ENCODE peak calls at places on chromosomes 2 and 18, in seven cellular contexts. One of them, this sample, is unnamed.

GRCh38 chr18:46324556-46324955 is 220.4 kb downstream of the HAUS1 start:
- DNase-seq in heart left ventricle: no peak
- DNase-seq in stomach: no peak
- DNase-seq in Caco-2: no peak
- DNase-seq in lower leg skin: no peak
- DNase-seq in OCI-LY7: peak; percentile 39
- DNase-seq in activated CD8-positive, alpha-beta T cell treated with anti-CD3 and anti-CD28 coated beads for 36 hours: no peak
- DNase-seq in this sample: no peak

GRCh38 chr2:219643788-219644398 is 16.5 kb downstream of the SLC4A3 start:
- DNase-seq in heart left ventricle: no peak
- DNase-seq in stomach: no peak
- DNase-seq in Caco-2: no peak
- DNase-seq in lower leg skin: peak; percentile 74
- DNase-seq in OCI-LY7: no peak
- DNase-seq in activated CD8-positive, alpha-beta T cell treated with anti-CD3 and anti-CD28 coated beads for 36 hours: no peak
- DNase-seq in this sample: no peak

GRCh38 chr2:42868874-42869273 is 76.5 kb upstream of the HAAO start:
- DNase-seq in heart left ventricle: no peak
- DNase-seq in stomach: no peak
- DNase-seq in Caco-2: no peak
- DNase-seq in lower leg skin: no peak
- DNase-seq in OCI-LY7: no peak
- DNase-seq in activated CD8-positive, alpha-beta T cell treated with anti-CD3 and anti-CD28 coated beads for 36 hours: no peak
- DNase-seq in this sample: no peak

GRCh38 chr2:28382755-28383154 is 9.9 kb upstream of the FOSL2 start:
- DNase-seq in heart left ventricle: no peak
- DNase-seq in stomach: peak; percentile 68
- DNase-seq in Caco-2: no peak
- DNase-seq in lower leg skin: no peak
- DNase-seq in OCI-LY7: no peak
- DNase-seq in activated CD8-positive, alpha-beta T cell treated with anti-CD3 and anti-CD28 coated beads for 36 hours: no peak
- DNase-seq in this sample: no peak

GRCh38 chr2:173884403-173884802 is 80.8 kb downstream of the SP3 start:
- DNase-seq in heart left ventricle: peak; percentile 69
- DNase-seq in stomach: peak; percentile 76
- DNase-seq in Caco-2: peak; percentile 56
- DNase-seq in lower leg skin: no peak
- DNase-seq in OCI-LY7: peak; percentile 41
- DNase-seq in activated CD8-positive, alpha-beta T cell treated with anti-CD3 and anti-CD28 coated beads for 36 hours: peak; percentile 47
- DNase-seq in this sample: no peak

GRCh38 chr2:26325851-26326250 is 20.1 kb upstream of the SELENOI start:
- DNase-seq in heart left ventricle: no peak
- DNase-seq in stomach: no peak
- DNase-seq in Caco-2: no peak
- DNase-seq in lower leg skin: no peak
- DNase-seq in OCI-LY7: no peak
- DNase-seq in activated CD8-positive, alpha-beta T cell treated with anti-CD3 and anti-CD28 coated beads for 36 hours: no peak
- DNase-seq in this sample: no peak

GRCh38 chr2:147886136-147886535 is 41.3 kb downstream of the ACVR2A start:
- DNase-seq in heart left ventricle: no peak
- DNase-seq in stomach: no peak
- DNase-seq in Caco-2: no peak
- DNase-seq in lower leg skin: no peak
- DNase-seq in OCI-LY7: no peak
- DNase-seq in activated CD8-positive, alpha-beta T cell treated with anti-CD3 and anti-CD28 coated beads for 36 hours: no peak
- DNase-seq in this sample: no peak

GRCh38 chr2:226187601-226188000 is 612.0 kb downstream of the IRS1 start:
- DNase-seq in heart left ventricle: no peak
- DNase-seq in stomach: no peak
- DNase-seq in Caco-2: no peak
- DNase-seq in lower leg skin: no peak
- DNase-seq in OCI-LY7: no peak
- DNase-seq in activated CD8-positive, alpha-beta T cell treated with anti-CD3 and anti-CD28 coated beads for 36 hours: no peak
- DNase-seq in this sample: no peak

GRCh38 chr18:21904856-21905255 is 164.3 kb downstream of the MIB1 start:
- DNase-seq in heart left ventricle: no peak
- DNase-seq in stomach: no peak
- DNase-seq in Caco-2: no peak
- DNase-seq in lower leg skin: no peak
- DNase-seq in OCI-LY7: no peak
- DNase-seq in activated CD8-positive, alpha-beta T cell treated with anti-CD3 and anti-CD28 coated beads for 36 hours: no peak
- DNase-seq in this sample: no peak

GRCh38 chr2:184597571-184597980 is 753 bp upstream of the ZNF804A start:
- DNase-seq in heart left ventricle: no peak
- DNase-seq in stomach: no peak
- DNase-seq in Caco-2: no peak
- DNase-seq in lower leg skin: no peak
- DNase-seq in OCI-LY7: peak; percentile 76
- DNase-seq in activated CD8-positive, alpha-beta T cell treated with anti-CD3 and anti-CD28 coated beads for 36 hours: no peak
- DNase-seq in this sample: peak; percentile 20

GRCh38 chr18:55998071-55998522 is 410.1 kb upstream of the TCF4 start:
- DNase-seq in heart left ventricle: no peak
- DNase-seq in stomach: no peak
- DNase-seq in Caco-2: no peak
- DNase-seq in lower leg skin: no peak
- DNase-seq in OCI-LY7: no peak
- DNase-seq in activated CD8-positive, alpha-beta T cell treated with anti-CD3 and anti-CD28 coated beads for 36 hours: no peak
- DNase-seq in this sample: no peak

GRCh38 chr2:74425523-74425922 is 4.0 kb downstream of the WDR54 start:
- DNase-seq in heart left ventricle: no peak
- DNase-seq in stomach: no peak
- DNase-seq in Caco-2: no peak
- DNase-seq in lower leg skin: no peak
- DNase-seq in OCI-LY7: no peak
- DNase-seq in activated CD8-positive, alpha-beta T cell treated with anti-CD3 and anti-CD28 coated beads for 36 hours: no peak
- DNase-seq in this sample: no peak

GRCh38 chr2:161414385-161415040 is 1.6 kb upstream of the TBR1 start:
- DNase-seq in heart left ventricle: peak; percentile 70
- DNase-seq in stomach: no peak
- DNase-seq in Caco-2: peak; percentile 65
- DNase-seq in lower leg skin: no peak
- DNase-seq in OCI-LY7: no peak
- DNase-seq in activated CD8-positive, alpha-beta T cell treated with anti-CD3 and anti-CD28 coated beads for 36 hours: no peak
- DNase-seq in this sample: peak; percentile 42
- TF ChIP-seq CTCF in heart left ventricle: no peak
- TF ChIP-seq CTCF in stomach: no peak
- TF ChIP-seq CTCF in Caco-2: peak; percentile 23
- TF ChIP-seq CTCF in lower leg skin: no peak
- TF ChIP-seq CTCF in OCI-LY7: no peak
- TF ChIP-seq CTCF in activated CD8-positive, alpha-beta T cell treated with anti-CD3 and anti-CD28 coated beads for 36 hours: no peak
- TF ChIP-seq CTCF in this sample: no peak

DNA sequence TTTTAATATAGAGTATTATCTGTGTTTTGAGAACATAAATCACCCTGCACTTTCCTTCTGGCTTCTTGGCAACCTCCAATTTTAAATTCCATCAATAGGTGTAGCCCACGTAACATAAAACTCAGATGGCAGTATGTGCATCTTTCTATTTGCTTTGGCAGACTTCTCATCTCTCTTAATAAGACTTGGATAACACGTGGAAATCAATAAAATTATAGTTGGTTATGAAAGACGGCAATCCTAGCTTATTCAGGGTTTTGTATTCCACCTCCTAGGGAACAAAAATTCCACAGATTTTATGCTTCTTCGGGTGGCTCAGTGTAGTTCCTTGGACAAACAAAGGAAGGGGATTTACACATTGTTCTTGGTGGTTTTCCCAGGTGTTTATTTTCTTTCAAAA is 299.3 kb downstream of the RND3 start:
- DNase-seq in heart left ventricle: no peak
- DNase-seq in stomach: no peak
- DNase-seq in Caco-2: no peak
- DNase-seq in lower leg skin: no peak
- DNase-seq in OCI-LY7: no peak
- DNase-seq in activated CD8-positive, alpha-beta T cell treated with anti-CD3 and anti-CD28 coated beads for 36 hours: no peak
- DNase-seq in this sample: no peak
- TF ChIP-seq CTCF in heart left ventricle: no peak
- TF ChIP-seq CTCF in stomach: no peak
- TF ChIP-seq CTCF in Caco-2: no peak
- TF ChIP-seq CTCF in lower leg skin: no peak
- TF ChIP-seq CTCF in OCI-LY7: no peak
- TF ChIP-seq CTCF in activated CD8-positive, alpha-beta T cell treated with anti-CD3 and anti-CD28 coated beads for 36 hours: no peak
- TF ChIP-seq CTCF in this sample: no peak

DNA sequence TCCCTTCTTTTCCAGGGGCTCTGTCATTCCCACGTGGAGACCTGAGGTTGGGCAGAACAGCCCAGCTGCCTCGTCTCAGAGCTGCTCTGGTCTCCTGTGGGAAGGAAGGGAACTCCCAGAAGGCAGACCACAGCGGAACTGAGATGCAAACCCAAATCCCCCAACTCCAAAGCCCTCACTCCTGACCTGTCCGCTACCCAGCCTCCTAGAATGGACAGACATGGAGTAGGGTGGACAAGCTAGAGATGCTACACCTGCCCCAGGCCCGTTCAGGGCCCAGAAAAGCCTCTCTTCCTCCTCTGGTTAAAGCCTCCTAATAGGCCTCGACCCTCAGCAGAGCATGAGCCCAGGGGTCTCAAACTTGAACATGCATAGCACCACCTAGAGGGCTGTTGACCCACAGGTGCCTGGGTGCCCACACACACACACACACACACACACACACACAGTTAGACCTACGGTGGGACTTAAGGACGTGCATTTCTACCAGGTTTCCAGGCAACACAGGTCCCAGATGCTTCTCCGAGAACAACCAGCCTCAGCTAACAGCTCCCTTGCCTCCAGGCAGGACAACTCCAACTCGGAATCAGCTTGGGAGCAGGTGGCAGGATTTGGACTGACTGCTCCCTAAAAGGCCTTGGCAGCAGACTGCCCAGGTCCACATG is 93.5 kb downstream of the TNS1 start:
- DNase-seq in heart left ventricle: no peak
- DNase-seq in stomach: no peak
- DNase-seq in Caco-2: no peak
- DNase-seq in lower leg skin: no peak
- DNase-seq in OCI-LY7: peak; percentile 20
- DNase-seq in activated CD8-positive, alpha-beta T cell treated with anti-CD3 and anti-CD28 coated beads for 36 hours: no peak
- DNase-seq in this sample: no peak
- TF ChIP-seq CTCF in heart left ventricle: no peak
- TF ChIP-seq CTCF in stomach: no peak
- TF ChIP-seq CTCF in Caco-2: peak; percentile 2
- TF ChIP-seq CTCF in lower leg skin: no peak
- TF ChIP-seq CTCF in OCI-LY7: peak; percentile 51
- TF ChIP-seq CTCF in activated CD8-positive, alpha-beta T cell treated with anti-CD3 and anti-CD28 coated beads for 36 hours: no peak
- TF ChIP-seq CTCF in this sample: no peak

GRCh38 chr2:182980115-182980514 is 58.1 kb downstream of the NCKAP1 start:
- DNase-seq in heart left ventricle: no peak
- DNase-seq in stomach: no peak
- DNase-seq in Caco-2: no peak
- DNase-seq in lower leg skin: no peak
- DNase-seq in OCI-LY7: peak; percentile 76
- DNase-seq in activated CD8-positive, alpha-beta T cell treated with anti-CD3 and anti-CD28 coated beads for 36 hours: no peak
- DNase-seq in this sample: peak; percentile 39
- TF ChIP-seq CTCF in heart left ventricle: peak; percentile 69
- TF ChIP-seq CTCF in stomach: no peak
- TF ChIP-seq CTCF in Caco-2: peak; percentile 40
- TF ChIP-seq CTCF in lower leg skin: no peak
- TF ChIP-seq CTCF in OCI-LY7: peak; percentile 94
- TF ChIP-seq CTCF in activated CD8-positive, alpha-beta T cell treated with anti-CD3 and anti-CD28 coated beads for 36 hours: peak; percentile 89
- TF ChIP-seq CTCF in this sample: peak; percentile 48

GRCh38 chr2:20916604-20917286 is 93.8 kb upstream of the LDAH start:
- DNase-seq in heart left ventricle: no peak
- DNase-seq in stomach: no peak
- DNase-seq in Caco-2: peak; percentile 62
- DNase-seq in lower leg skin: no peak
- DNase-seq in OCI-LY7: no peak
- DNase-seq in activated CD8-positive, alpha-beta T cell treated with anti-CD3 and anti-CD28 coated beads for 36 hours: no peak
- DNase-seq in this sample: no peak
- TF ChIP-seq CTCF in heart left ventricle: peak; percentile 23
- TF ChIP-seq CTCF in stomach: no peak
- TF ChIP-seq CTCF in Caco-2: peak; percentile 78
- TF ChIP-seq CTCF in lower leg skin: no peak
- TF ChIP-seq CTCF in OCI-LY7: peak; percentile 30
- TF ChIP-seq CTCF in activated CD8-positive, alpha-beta T cell treated with anti-CD3 and anti-CD28 coated beads for 36 hours: no peak
- TF ChIP-seq CTCF in this sample: peak; percentile 19

GRCh38 chr18:73352546-73352945 is 484.8 kb upstream of the NETO1 start:
- DNase-seq in heart left ventricle: no peak
- DNase-seq in stomach: no peak
- DNase-seq in Caco-2: no peak
- DNase-seq in lower leg skin: no peak
- DNase-seq in OCI-LY7: no peak
- DNase-seq in activated CD8-positive, alpha-beta T cell treated with anti-CD3 and anti-CD28 coated beads for 36 hours: no peak
- DNase-seq in this sample: no peak
- TF ChIP-seq CTCF in heart left ventricle: peak; percentile 18
- TF ChIP-seq CTCF in stomach: no peak
- TF ChIP-seq CTCF in Caco-2: no peak
- TF ChIP-seq CTCF in lower leg skin: no peak
- TF ChIP-seq CTCF in OCI-LY7: no peak
- TF ChIP-seq CTCF in activated CD8-positive, alpha-beta T cell treated with anti-CD3 and anti-CD28 coated beads for 36 hours: no peak
- TF ChIP-seq CTCF in this sample: no peak

DNA sequence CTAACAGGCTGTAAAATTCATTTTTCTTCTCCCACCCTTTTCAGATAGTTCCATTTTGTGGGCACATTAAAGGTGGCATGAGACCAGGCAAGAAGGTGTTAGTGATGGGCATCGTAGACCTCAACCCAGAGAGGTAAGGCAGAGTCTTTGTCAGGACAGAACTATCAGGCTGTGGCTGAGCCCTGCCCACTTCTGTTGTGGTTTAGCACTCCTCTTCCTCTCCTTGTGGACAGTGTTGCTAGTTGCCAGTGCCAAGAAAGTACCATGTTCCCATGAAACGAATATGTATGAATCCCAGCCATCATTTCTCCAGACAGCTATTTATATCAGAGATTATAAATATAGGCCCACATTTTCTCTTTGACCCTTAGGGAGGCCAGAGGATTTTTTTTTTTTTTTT is 1.6 kb downstream of the LGALSL start:
- DNase-seq in heart left ventricle: no peak
- DNase-seq in stomach: no peak
- DNase-seq in Caco-2: no peak
- DNase-seq in lower leg skin: no peak
- DNase-seq in OCI-LY7: no peak
- DNase-seq in activated CD8-positive, alpha-beta T cell treated with anti-CD3 and anti-CD28 coated beads for 36 hours: no peak
- DNase-seq in this sample: no peak
- TF ChIP-seq CTCF in heart left ventricle: no peak
- TF ChIP-seq CTCF in stomach: no peak
- TF ChIP-seq CTCF in Caco-2: no peak
- TF ChIP-seq CTCF in lower leg skin: no peak
- TF ChIP-seq CTCF in OCI-LY7: no peak
- TF ChIP-seq CTCF in activated CD8-positive, alpha-beta T cell treated with anti-CD3 and anti-CD28 coated beads for 36 hours: no peak
- TF ChIP-seq CTCF in this sample: no peak

This sample was measured in GM10248.